ENCODE peak calls at places on chromosomes 13 and 19, in five cellular contexts. I is activated T-helper 1 cell treated with anti-CD3 and anti-CD28 coated beads, Interleukin-12 subunit alpha, Interleukin-12 subunit beta, Interleukin-2, Interleukin-4 antibody, amounts not matched to agents 30 ng/mL and 10 ng/mL and 1 ng/mL, durations not matched to agents 14 hours and 24 hours and 36 hours; H is hepatocyte; Y is effector memory CD4-positive, alpha-beta T cell; X is psoas muscle. L is an unnamed sample.

GRCh38 chr13:23790591-23791170 is 98.5 kb downstream of the MIPEP start:
- DNase-seq in I (no peak), H (no peak), Y (no peak), X (no peak), L (no peak)

GRCh38 chr19:4130635-4131438 is 6.9 kb upstream of the MAP2K2 start:
- DNase-seq in I (no peak), H (peak; percentile 76), Y (no peak), X (no peak), L (peak; percentile 89)

GRCh38 chr13:26563713-26564112 is 6.2 kb downstream of the WASF3 start:
- DNase-seq in I (no peak), H (no peak), Y (no peak), X (no peak), L (no peak)

GRCh38 chr19:771332-771785 is 20.4 kb downstream of the MISP start:
- DNase-seq in I (no peak), H (peak; percentile 47), Y (no peak), X (peak; percentile 72), L (peak; percentile 38)

GRCh38 chr13:25980255-25980654 is 71.6 kb downstream of the SHISA2 start:
- DNase-seq in I (no peak), H (no peak), Y (no peak), X (no peak), L (peak; percentile 14)

GRCh38 chr19:40607311-40607871 is 6.2 kb downstream of the LTBP4 start:
- DNase-seq in I (no peak), H (no peak), Y (no peak), X (no peak), L (no peak)

GRCh38 chr19:48608798-48609263 is 2.3 kb downstream of the SPACA4 start:
- DNase-seq in I (peak; percentile 40), H (no peak), Y (peak; percentile 38), X (no peak), L (peak; percentile 33)

GRCh38 chr19:55080121-55080914 is 4.6 kb downstream of the EPS8L1 start:
- DNase-seq in I (peak; percentile 71), H (peak; percentile 84), Y (peak; percentile 39), X (peak; percentile 80), L (peak; percentile 54)

GRCh38 chr13:83274679-83275078 is 607.6 kb downstream of the SLITRK1 start:
- DNase-seq in I (no peak), H (no peak), Y (no peak), X (no peak), L (no peak)

GRCh38 chr13:75636339-75637095 is 387 bp downstream of the LMO7 start:
- DNase-seq in I (peak; percentile 21), H (peak; percentile 43), Y (peak; percentile 23), X (peak; percentile 47), L (peak; percentile 68)

GRCh38 chr19:18149596-18149975 is 3.4 kb upstream of the PIK3R2 start:
- DNase-seq in I (no peak), H (no peak), Y (no peak), X (no peak), L (no peak)

GRCh38 chr13:65063753-65064152 is 2166.4 kb downstream of the PCDH9 start:
- DNase-seq in I (no peak), H (no peak), Y (no peak), X (no peak), L (no peak)

GRCh38 chr13:19890030-19890429 is 26.6 kb upstream of the ZMYM5 start:
- DNase-seq in I (no peak), H (no peak), Y (no peak), X (no peak), L (no peak)

GRCh38 chr13:29548722-29549446 is 46.6 kb downstream of the SLC7A1 start:
- DNase-seq in I (no peak), H (peak; percentile 51), Y (no peak), X (no peak), L (peak; percentile 67)

GRCh38 chr13:44649118-44649455 is 73.0 kb upstream of the TSC22D1 start:
- DNase-seq in I (no peak), H (no peak), Y (no peak), X (no peak), L (no peak)

GRCh38 chr19:11549386-11549953 is 9.6 kb downstream of the ELOF1 start:
- DNase-seq in I (no peak), H (no peak), Y (no peak), X (no peak), L (no peak)

GRCh38 chr13:44719857-44720671 is 143.9 kb upstream of the TSC22D1 start:
- DNase-seq in I (no peak), H (no peak), Y (no peak), X (no peak), L (peak; percentile 39)

GRCh38 chr19:51511353-51511752 is 9.8 kb upstream of the SIGLEC12 start:
- DNase-seq in I (no peak), H (no peak), Y (no peak), X (no peak), L (no peak)

GRCh38 chr13:92806215-92806614 is 420.4 kb upstream of the GPC6 start:
- DNase-seq in I (no peak), H (no peak), Y (no peak), X (no peak), L (no peak)

L was measured in trophoblast cell.